ENCODE peak calls at places on chromosomes 1 and 21, in ten cellular contexts. One of them, this sample, is unnamed.

GRCh38 chr1:169958987-169959386 is 65.3 kb upstream of the SCYL3 start:
- DNase-seq in activated B cell treated with CpG ODN at 0.5 μM for 24 hours: no peak
- DNase-seq in PC-3: no peak
- DNase-seq in choroid plexus epithelial cell: no peak
- DNase-seq in fibroblast of mammary gland: no peak
- DNase-seq in H9: no peak
- DNase-seq in activated CD8-positive, alpha-beta T cell treated with anti-CD3 and anti-CD28 coated beads for 36 hours: no peak
- DNase-seq in neural progenitor cell: no peak
- DNase-seq in HFF-Myc: no peak
- DNase-seq in fibroblast of pulmonary artery: no peak
- DNase-seq in this sample: no peak

GRCh38 chr1:241591317-241591716 is 48.9 kb downstream of the CHML start:
- DNase-seq in neural progenitor cell: no peak
- DNase-seq in fibroblast of pulmonary artery: no peak
- DNase-seq in H9: no peak
- DNase-seq in HFF-Myc: no peak
- DNase-seq in fibroblast of mammary gland: peak
- DNase-seq in choroid plexus epithelial cell: peak
- DNase-seq in PC-3: peak
- DNase-seq in activated B cell treated with CpG ODN at 0.5 μM for 24 hours: no peak
- DNase-seq in activated CD8-positive, alpha-beta T cell treated with anti-CD3 and anti-CD28 coated beads for 36 hours: no peak
- DNase-seq in this sample: no peak

GRCh38 chr1:183228650-183229220 is 42.7 kb downstream of the LAMC2 start:
- DNase-seq in fibroblast of pulmonary artery: no peak
- DNase-seq in neural progenitor cell: no peak
- DNase-seq in H9: no peak
- DNase-seq in PC-3: peak
- DNase-seq in activated CD8-positive, alpha-beta T cell treated with anti-CD3 and anti-CD28 coated beads for 36 hours: no peak
- DNase-seq in fibroblast of mammary gland: no peak
- DNase-seq in activated B cell treated with CpG ODN at 0.5 μM for 24 hours: no peak
- DNase-seq in HFF-Myc: no peak
- DNase-seq in choroid plexus epithelial cell: no peak
- DNase-seq in this sample: no peak

GRCh38 chr1:65044411-65044810 is 78.1 kb upstream of the JAK1 start:
- DNase-seq in choroid plexus epithelial cell: no peak
- DNase-seq in PC-3: no peak
- DNase-seq in neural progenitor cell: no peak
- DNase-seq in activated B cell treated with CpG ODN at 0.5 μM for 24 hours: no peak
- DNase-seq in fibroblast of mammary gland: no peak
- DNase-seq in HFF-Myc: no peak
- DNase-seq in activated CD8-positive, alpha-beta T cell treated with anti-CD3 and anti-CD28 coated beads for 36 hours: no peak
- DNase-seq in H9: no peak
- DNase-seq in fibroblast of pulmonary artery: no peak
- DNase-seq in this sample: no peak

GRCh38 chr21:41425954-41426655 is at the start of gene MX1:
- DNase-seq in choroid plexus epithelial cell: peak
- DNase-seq in HFF-Myc: no peak
- DNase-seq in fibroblast of mammary gland: peak
- DNase-seq in fibroblast of pulmonary artery: peak
- DNase-seq in H9: peak
- DNase-seq in activated B cell treated with CpG ODN at 0.5 μM for 24 hours: peak
- DNase-seq in PC-3: peak
- DNase-seq in activated CD8-positive, alpha-beta T cell treated with anti-CD3 and anti-CD28 coated beads for 36 hours: peak
- DNase-seq in neural progenitor cell: peak
- DNase-seq in this sample: peak

GRCh38 chr21:37341254-37341960 is 25.2 kb upstream of the DYRK1A start:
- DNase-seq in neural progenitor cell: peak
- DNase-seq in H9: no peak
- DNase-seq in HFF-Myc: no peak
- DNase-seq in PC-3: peak
- DNase-seq in activated B cell treated with CpG ODN at 0.5 μM for 24 hours: no peak
- DNase-seq in fibroblast of mammary gland: peak
- DNase-seq in activated CD8-positive, alpha-beta T cell treated with anti-CD3 and anti-CD28 coated beads for 36 hours: no peak
- DNase-seq in choroid plexus epithelial cell: no peak
- DNase-seq in fibroblast of pulmonary artery: no peak
- DNase-seq in this sample: no peak

GRCh38 chr1:100921110-100921706 is 25.3 kb downstream of the SLC30A7 start:
- DNase-seq in PC-3: peak
- DNase-seq in HFF-Myc: peak
- DNase-seq in H9: no peak
- DNase-seq in neural progenitor cell: peak
- DNase-seq in activated B cell treated with CpG ODN at 0.5 μM for 24 hours: no peak
- DNase-seq in choroid plexus epithelial cell: peak
- DNase-seq in fibroblast of pulmonary artery: peak
- DNase-seq in fibroblast of mammary gland: peak
- DNase-seq in activated CD8-positive, alpha-beta T cell treated with anti-CD3 and anti-CD28 coated beads for 36 hours: no peak
- DNase-seq in this sample: peak

GRCh38 chr1:223487514-223488259 is 94.5 kb downstream of the CCDC185 start:
- DNase-seq in PC-3: no peak
- DNase-seq in neural progenitor cell: peak
- DNase-seq in activated B cell treated with CpG ODN at 0.5 μM for 24 hours: no peak
- DNase-seq in fibroblast of mammary gland: no peak
- DNase-seq in fibroblast of pulmonary artery: no peak
- DNase-seq in HFF-Myc: no peak
- DNase-seq in activated CD8-positive, alpha-beta T cell treated with anti-CD3 and anti-CD28 coated beads for 36 hours: no peak
- DNase-seq in H9: no peak
- DNase-seq in choroid plexus epithelial cell: no peak
- DNase-seq in this sample: no peak

GRCh38 chr1:203507227-203507626 is 13.3 kb downstream of the OPTC start:
- DNase-seq in activated CD8-positive, alpha-beta T cell treated with anti-CD3 and anti-CD28 coated beads for 36 hours: no peak
- DNase-seq in neural progenitor cell: no peak
- DNase-seq in choroid plexus epithelial cell: no peak
- DNase-seq in fibroblast of mammary gland: peak
- DNase-seq in HFF-Myc: no peak
- DNase-seq in activated B cell treated with CpG ODN at 0.5 μM for 24 hours: no peak
- DNase-seq in PC-3: no peak
- DNase-seq in fibroblast of pulmonary artery: peak
- DNase-seq in H9: no peak
- DNase-seq in this sample: no peak

GRCh38 chr1:154324669-154325582 is at the start of gene ATP8B2:
- DNase-seq in H9: peak
- DNase-seq in choroid plexus epithelial cell: peak
- DNase-seq in fibroblast of pulmonary artery: peak
- DNase-seq in PC-3: peak
- DNase-seq in neural progenitor cell: peak
- DNase-seq in activated CD8-positive, alpha-beta T cell treated with anti-CD3 and anti-CD28 coated beads for 36 hours: peak
- DNase-seq in fibroblast of mammary gland: peak
- DNase-seq in HFF-Myc: peak
- DNase-seq in activated B cell treated with CpG ODN at 0.5 μM for 24 hours: peak
- DNase-seq in this sample: peak

GRCh38 chr1:167312871-167313270 is 92.2 kb downstream of the POU2F1 start:
- DNase-seq in activated B cell treated with CpG ODN at 0.5 μM for 24 hours: no peak
- DNase-seq in HFF-Myc: no peak
- DNase-seq in choroid plexus epithelial cell: peak
- DNase-seq in fibroblast of mammary gland: no peak
- DNase-seq in PC-3: peak
- DNase-seq in H9: no peak
- DNase-seq in activated CD8-positive, alpha-beta T cell treated with anti-CD3 and anti-CD28 coated beads for 36 hours: no peak
- DNase-seq in neural progenitor cell: no peak
- DNase-seq in fibroblast of pulmonary artery: peak
- DNase-seq in this sample: no peak

GRCh38 chr21:42298657-42299056 is 16.6 kb downstream of the TFF3 start:
- DNase-seq in HFF-Myc: no peak
- DNase-seq in activated CD8-positive, alpha-beta T cell treated with anti-CD3 and anti-CD28 coated beads for 36 hours: no peak
- DNase-seq in H9: no peak
- DNase-seq in activated B cell treated with CpG ODN at 0.5 μM for 24 hours: no peak
- DNase-seq in PC-3: no peak
- DNase-seq in fibroblast of pulmonary artery: no peak
- DNase-seq in choroid plexus epithelial cell: no peak
- DNase-seq in neural progenitor cell: no peak
- DNase-seq in fibroblast of mammary gland: no peak
- DNase-seq in this sample: no peak

GRCh38 chr1:55750020-55750995 is 535.1 kb upstream of the USP24 start:
- DNase-seq in fibroblast of pulmonary artery: no peak
- DNase-seq in choroid plexus epithelial cell: no peak
- DNase-seq in H9: no peak
- DNase-seq in activated CD8-positive, alpha-beta T cell treated with anti-CD3 and anti-CD28 coated beads for 36 hours: no peak
- DNase-seq in PC-3: no peak
- DNase-seq in fibroblast of mammary gland: no peak
- DNase-seq in HFF-Myc: no peak
- DNase-seq in neural progenitor cell: no peak
- DNase-seq in activated B cell treated with CpG ODN at 0.5 μM for 24 hours: no peak
- DNase-seq in this sample: no peak

GRCh38 chr1:226939439-226940028 is 560 bp upstream of the COQ8A start:
- DNase-seq in fibroblast of pulmonary artery: no peak
- DNase-seq in choroid plexus epithelial cell: no peak
- DNase-seq in activated B cell treated with CpG ODN at 0.5 μM for 24 hours: no peak
- DNase-seq in fibroblast of mammary gland: no peak
- DNase-seq in H9: no peak
- DNase-seq in HFF-Myc: no peak
- DNase-seq in neural progenitor cell: peak
- DNase-seq in activated CD8-positive, alpha-beta T cell treated with anti-CD3 and anti-CD28 coated beads for 36 hours: peak
- DNase-seq in PC-3: peak
- DNase-seq in this sample: peak

GRCh38 chr1:86421601-86422280 is 2.2 kb upstream of the CLCA2 start:
- DNase-seq in activated CD8-positive, alpha-beta T cell treated with anti-CD3 and anti-CD28 coated beads for 36 hours: no peak
- DNase-seq in neural progenitor cell: no peak
- DNase-seq in HFF-Myc: no peak
- DNase-seq in choroid plexus epithelial cell: no peak
- DNase-seq in H9: no peak
- DNase-seq in activated B cell treated with CpG ODN at 0.5 μM for 24 hours: no peak
- DNase-seq in fibroblast of pulmonary artery: peak
- DNase-seq in PC-3: peak
- DNase-seq in fibroblast of mammary gland: peak
- DNase-seq in this sample: no peak
- TF ChIP-seq CTCF in activated CD8-positive, alpha-beta T cell treated with anti-CD3 and anti-CD28 coated beads for 36 hours: no peak
- TF ChIP-seq CTCF in neural progenitor cell: no peak
- TF ChIP-seq CTCF in HFF-Myc: no peak
- TF ChIP-seq CTCF in choroid plexus epithelial cell: no peak
- TF ChIP-seq CTCF in H9: no peak
- TF ChIP-seq CTCF in activated B cell treated with CpG ODN at 0.5 μM for 24 hours: no peak
- TF ChIP-seq CTCF in fibroblast of pulmonary artery: no peak
- TF ChIP-seq CTCF in PC-3: no peak
- TF ChIP-seq CTCF in fibroblast of mammary gland: no peak
- TF ChIP-seq CTCF in this sample: no peak

GRCh38 chr1:178127482-178127881 is 33.6 kb downstream of the RASAL2 start:
- DNase-seq in PC-3: no peak
- DNase-seq in fibroblast of mammary gland: no peak
- DNase-seq in fibroblast of pulmonary artery: no peak
- DNase-seq in H9: no peak
- DNase-seq in activated B cell treated with CpG ODN at 0.5 μM for 24 hours: no peak
- DNase-seq in neural progenitor cell: no peak
- DNase-seq in HFF-Myc: no peak
- DNase-seq in activated CD8-positive, alpha-beta T cell treated with anti-CD3 and anti-CD28 coated beads for 36 hours: no peak
- DNase-seq in choroid plexus epithelial cell: no peak
- DNase-seq in this sample: no peak
- TF ChIP-seq CTCF in PC-3: no peak
- TF ChIP-seq CTCF in fibroblast of mammary gland: peak
- TF ChIP-seq CTCF in fibroblast of pulmonary artery: no peak
- TF ChIP-seq CTCF in H9: no peak
- TF ChIP-seq CTCF in activated B cell treated with CpG ODN at 0.5 μM for 24 hours: no peak
- TF ChIP-seq CTCF in neural progenitor cell: no peak
- TF ChIP-seq CTCF in HFF-Myc: no peak
- TF ChIP-seq CTCF in activated CD8-positive, alpha-beta T cell treated with anti-CD3 and anti-CD28 coated beads for 36 hours: no peak
- TF ChIP-seq CTCF in choroid plexus epithelial cell: no peak
- TF ChIP-seq CTCF in this sample: no peak

GRCh38 chr1:18636762-18637552 is 6.3 kb downstream of the PAX7 start:
- DNase-seq in fibroblast of mammary gland: no peak
- DNase-seq in H9: peak
- DNase-seq in PC-3: no peak
- DNase-seq in neural progenitor cell: peak
- DNase-seq in fibroblast of pulmonary artery: no peak
- DNase-seq in activated CD8-positive, alpha-beta T cell treated with anti-CD3 and anti-CD28 coated beads for 36 hours: no peak
- DNase-seq in choroid plexus epithelial cell: no peak
- DNase-seq in HFF-Myc: no peak
- DNase-seq in activated B cell treated with CpG ODN at 0.5 μM for 24 hours: no peak
- DNase-seq in this sample: no peak

GRCh38 chr1:18635070-18635577 is 4.5 kb downstream of the PAX7 start:
- DNase-seq in activated B cell treated with CpG ODN at 0.5 μM for 24 hours: no peak
- DNase-seq in fibroblast of pulmonary artery: no peak
- DNase-seq in neural progenitor cell: no peak
- DNase-seq in H9: no peak
- DNase-seq in fibroblast of mammary gland: no peak
- DNase-seq in choroid plexus epithelial cell: no peak
- DNase-seq in PC-3: no peak
- DNase-seq in activated CD8-positive, alpha-beta T cell treated with anti-CD3 and anti-CD28 coated beads for 36 hours: no peak
- DNase-seq in HFF-Myc: no peak
- DNase-seq in this sample: no peak

GRCh38 chr1:18637553-18637960 is 6.9 kb downstream of the PAX7 start:
- DNase-seq in PC-3: no peak
- DNase-seq in activated CD8-positive, alpha-beta T cell treated with anti-CD3 and anti-CD28 coated beads for 36 hours: no peak
- DNase-seq in choroid plexus epithelial cell: no peak
- DNase-seq in neural progenitor cell: peak
- DNase-seq in fibroblast of pulmonary artery: no peak
- DNase-seq in fibroblast of mammary gland: no peak
- DNase-seq in activated B cell treated with CpG ODN at 0.5 μM for 24 hours: no peak
- DNase-seq in H9: peak
- DNase-seq in HFF-Myc: no peak
- DNase-seq in this sample: no peak

GRCh38 chr1:18634276-18634675 is 3.6 kb downstream of the PAX7 start:
- DNase-seq in choroid plexus epithelial cell: no peak
- DNase-seq in HFF-Myc: no peak
- DNase-seq in neural progenitor cell: no peak
- DNase-seq in fibroblast of pulmonary artery: no peak
- DNase-seq in PC-3: no peak
- DNase-seq in activated CD8-positive, alpha-beta T cell treated with anti-CD3 and anti-CD28 coated beads for 36 hours: no peak
- DNase-seq in fibroblast of mammary gland: no peak
- DNase-seq in activated B cell treated with CpG ODN at 0.5 μM for 24 hours: no peak
- DNase-seq in H9: no peak
- DNase-seq in this sample: no peak

DNA sequence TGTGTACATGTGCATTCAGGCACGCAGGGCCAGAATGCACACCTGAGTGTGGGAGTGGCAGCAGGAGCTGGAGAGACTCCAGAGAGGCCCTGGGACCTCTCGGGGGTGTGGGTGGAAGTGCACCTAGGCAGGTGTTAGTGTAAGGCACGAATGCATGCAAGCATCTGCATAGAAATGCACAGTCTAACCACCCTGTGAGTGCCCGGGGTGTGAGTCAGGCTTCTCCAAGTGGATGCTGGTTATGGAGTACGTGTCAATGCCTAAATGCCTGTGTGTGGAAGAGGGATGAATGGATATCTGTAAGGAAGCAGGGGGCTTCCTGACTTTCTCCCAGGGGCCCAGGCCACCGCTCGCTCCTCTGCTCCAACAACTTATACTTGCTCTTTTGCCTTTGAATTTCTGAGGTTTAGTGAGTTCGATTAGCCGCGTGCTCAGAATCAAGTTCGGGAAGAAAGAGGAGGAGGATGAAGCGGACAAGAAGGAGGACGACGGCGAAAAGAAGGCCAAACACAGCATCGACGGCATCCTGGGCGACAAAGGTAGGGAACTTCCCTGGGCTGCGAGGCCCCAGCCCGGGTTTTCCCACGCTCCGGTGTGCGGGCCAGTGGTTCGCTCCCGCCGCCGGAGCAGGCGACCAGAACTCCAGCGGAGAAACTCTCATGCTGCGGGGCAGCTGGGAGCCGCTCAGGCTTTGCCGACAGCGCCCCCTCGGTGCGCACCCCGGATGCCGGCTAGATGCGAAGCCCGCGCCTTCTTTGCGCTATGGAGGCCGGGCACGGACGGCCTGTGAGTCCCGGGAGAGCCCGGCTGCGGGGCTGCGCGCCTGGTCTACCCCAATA is 5.4 kb downstream of the PAX7 start:
- DNase-seq in neural progenitor cell: peak
- DNase-seq in PC-3: peak
- DNase-seq in H9: peak
- DNase-seq in choroid plexus epithelial cell: no peak
- DNase-seq in HFF-Myc: no peak
- DNase-seq in activated CD8-positive, alpha-beta T cell treated with anti-CD3 and anti-CD28 coated beads for 36 hours: peak
- DNase-seq in fibroblast of pulmonary artery: no peak
- DNase-seq in activated B cell treated with CpG ODN at 0.5 μM for 24 hours: no peak
- DNase-seq in fibroblast of mammary gland: peak
- DNase-seq in this sample: no peak
- TF ChIP-seq CTCF in neural progenitor cell: peak
- TF ChIP-seq CTCF in PC-3: no peak
- TF ChIP-seq CTCF in H9: peak
- TF ChIP-seq CTCF in choroid plexus epithelial cell: no peak
- TF ChIP-seq CTCF in HFF-Myc: no peak
- TF ChIP-seq CTCF in activated CD8-positive, alpha-beta T cell treated with anti-CD3 and anti-CD28 coated beads for 36 hours: peak
- TF ChIP-seq CTCF in fibroblast of pulmonary artery: no peak
- TF ChIP-seq CTCF in activated B cell treated with CpG ODN at 0.5 μM for 24 hours: no peak
- TF ChIP-seq CTCF in fibroblast of mammary gland: no peak
- TF ChIP-seq CTCF in this sample: no peak

GRCh38 chr1:228378453-228379164 is 28.0 kb downstream of the TRIM11 start:
- DNase-seq in fibroblast of mammary gland: peak
- DNase-seq in HFF-Myc: no peak
- DNase-seq in fibroblast of pulmonary artery: peak
- DNase-seq in H9: peak
- DNase-seq in PC-3: peak
- DNase-seq in activated B cell treated with CpG ODN at 0.5 μM for 24 hours: no peak
- DNase-seq in neural progenitor cell: peak
- DNase-seq in activated CD8-positive, alpha-beta T cell treated with anti-CD3 and anti-CD28 coated beads for 36 hours: peak
- DNase-seq in choroid plexus epithelial cell: peak
- DNase-seq in this sample: peak
- TF ChIP-seq CTCF in fibroblast of mammary gland: peak
- TF ChIP-seq CTCF in HFF-Myc: peak
- TF ChIP-seq CTCF in fibroblast of pulmonary artery: peak
- TF ChIP-seq CTCF in H9: peak
- TF ChIP-seq CTCF in PC-3: peak
- TF ChIP-seq CTCF in activated B cell treated with CpG ODN at 0.5 μM for 24 hours: no peak
- TF ChIP-seq CTCF in neural progenitor cell: peak
- TF ChIP-seq CTCF in activated CD8-positive, alpha-beta T cell treated with anti-CD3 and anti-CD28 coated beads for 36 hours: peak
- TF ChIP-seq CTCF in choroid plexus epithelial cell: peak
- TF ChIP-seq CTCF in this sample: peak